ENCODE peak calls at places on chromosomes 1 and 21, in seven cellular contexts. K is AG10803, B is choroid plexus epithelial cell, M is fibroblast of lung, X is cardiac muscle cell, Z is NB4, Y is fibroblast of mammary gland. F is an unnamed sample.

GRCh38 chr1:162530318-162530984 is 31.1 kb upstream of the UAP1 start:
- DNase-seq in K (no peak), B (no peak), Z (no peak), X (no peak), M (no peak), Y (peak), F (no peak)

GRCh38 chr21:27561116-27561515 is 594.2 kb upstream of the ADAMTS5 start:
- DNase-seq in Z (no peak), M (no peak), X (no peak), B (no peak), Y (no peak), K (no peak), F (peak)

GRCh38 chr21:26112979-26113378 is 57.6 kb downstream of the APP start:
- DNase-seq in Z (no peak), Y (no peak), M (no peak), B (no peak), X (no peak), K (no peak), F (no peak)

GRCh38 chr1:26608895-26609294 is 79.3 kb downstream of the RPS6KA1 start:
- DNase-seq in Z (peak), B (peak), K (peak), Y (peak), X (no peak), M (no peak), F (peak)

GRCh38 chr1:75492011-75492410 is 118.9 kb downstream of the SLC44A5 start:
- DNase-seq in X (no peak), Y (no peak), Z (no peak), K (no peak), B (no peak), M (no peak), F (no peak)

GRCh38 chr1:223143760-223144248 is 756 bp upstream of the TLR5 start:
- DNase-seq in Y (no peak), M (peak), X (peak), Z (peak), K (no peak), B (no peak), F (no peak)

GRCh38 chr1:19661721-19662228 is 2.9 kb upstream of the HTR6 start:
- DNase-seq in Z (peak), M (peak), Y (peak), B (peak), X (peak), K (peak), F (peak)

GRCh38 chr21:25859264-25859931 is 124.6 kb downstream of the GABPA start:
- DNase-seq in K (no peak), Y (no peak), Z (no peak), B (no peak), M (no peak), X (no peak), F (no peak)

GRCh38 chr1:42913426-42914091 is 45.1 kb downstream of the SLC2A1 start:
- DNase-seq in Y (peak), X (peak), K (peak), Z (peak), M (peak), B (peak), F (peak)

GRCh38 chr1:69982992-69983391 is 222.4 kb downstream of the LRRC40 start:
- DNase-seq in X (no peak), Y (peak), K (peak), Z (no peak), M (peak), B (peak), F (peak)
- TF ChIP-seq CTCF in X (no peak), Y (no peak), K (no peak), Z (no peak), M (no peak), B (no peak), F (no peak)

GRCh38 chr1:236550961-236551851 is 27.4 kb downstream of the LGALS8 start:
- DNase-seq in Y (no peak), K (no peak), B (no peak), X (no peak), Z (no peak), M (no peak), F (no peak)
- H3K4me3 ChIP-seq in Y (no peak), K (no peak), B (no peak), X (no peak), Z (no peak), M (no peak), F (no peak)

DNA sequence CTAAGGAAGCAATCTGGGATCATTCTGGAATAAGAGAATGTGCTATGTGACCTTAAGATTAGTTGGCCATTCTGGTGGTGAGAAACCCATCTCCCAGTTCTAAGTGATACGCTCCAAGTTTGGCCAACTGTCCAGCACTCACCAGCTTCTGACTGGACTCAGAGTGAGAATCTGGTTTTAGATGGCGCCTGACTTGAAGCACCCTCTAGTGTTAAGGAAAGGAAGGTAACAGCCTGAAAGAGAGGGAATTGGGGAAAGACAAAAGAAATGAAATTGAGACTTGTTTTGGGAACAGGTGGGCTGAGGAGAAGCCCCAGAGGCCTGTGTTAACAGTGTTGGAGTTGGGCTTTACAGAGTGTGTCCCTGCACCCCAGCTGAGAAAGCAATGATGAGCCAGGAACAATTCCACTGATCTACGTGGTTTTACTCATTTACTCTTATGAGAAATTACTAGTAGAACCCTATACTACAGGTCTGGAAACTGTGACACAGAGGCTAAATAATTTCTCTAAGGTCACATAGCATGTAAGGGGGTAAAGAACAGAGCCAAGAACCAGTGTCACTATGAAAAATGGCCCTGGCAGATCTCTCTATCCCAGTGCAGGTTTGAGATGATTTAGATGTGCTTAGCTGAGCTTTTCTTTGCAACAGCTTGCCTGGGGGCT is 9.3 kb upstream of the FCAMR start:
- DNase-seq in X (peak), Y (peak), Z (peak), M (peak), K (peak), B (peak), F (peak)
- TF ChIP-seq CTCF in X (peak), Y (peak), Z (peak), M (peak), K (peak), B (peak), F (peak)

GRCh38 chr1:205714190-205714905 is 34.0 kb upstream of the SLC45A3 start:
- DNase-seq in B (peak), Z (peak), M (peak), Y (peak), X (no peak), K (peak), F (peak)
- H3K4me3 ChIP-seq in B (no peak), Z (no peak), M (no peak), Y (no peak), X (no peak), K (no peak), F (no peak)

GRCh38 chr21:30842990-30843389 is 13.4 kb upstream of the KRTAP7-1 start:
- DNase-seq in Z (no peak), K (no peak), X (no peak), M (no peak), Y (no peak), B (no peak), F (no peak)
- TF ChIP-seq CTCF in Z (no peak), K (no peak), X (no peak), M (no peak), Y (no peak), B (no peak), F (no peak)

DNA sequence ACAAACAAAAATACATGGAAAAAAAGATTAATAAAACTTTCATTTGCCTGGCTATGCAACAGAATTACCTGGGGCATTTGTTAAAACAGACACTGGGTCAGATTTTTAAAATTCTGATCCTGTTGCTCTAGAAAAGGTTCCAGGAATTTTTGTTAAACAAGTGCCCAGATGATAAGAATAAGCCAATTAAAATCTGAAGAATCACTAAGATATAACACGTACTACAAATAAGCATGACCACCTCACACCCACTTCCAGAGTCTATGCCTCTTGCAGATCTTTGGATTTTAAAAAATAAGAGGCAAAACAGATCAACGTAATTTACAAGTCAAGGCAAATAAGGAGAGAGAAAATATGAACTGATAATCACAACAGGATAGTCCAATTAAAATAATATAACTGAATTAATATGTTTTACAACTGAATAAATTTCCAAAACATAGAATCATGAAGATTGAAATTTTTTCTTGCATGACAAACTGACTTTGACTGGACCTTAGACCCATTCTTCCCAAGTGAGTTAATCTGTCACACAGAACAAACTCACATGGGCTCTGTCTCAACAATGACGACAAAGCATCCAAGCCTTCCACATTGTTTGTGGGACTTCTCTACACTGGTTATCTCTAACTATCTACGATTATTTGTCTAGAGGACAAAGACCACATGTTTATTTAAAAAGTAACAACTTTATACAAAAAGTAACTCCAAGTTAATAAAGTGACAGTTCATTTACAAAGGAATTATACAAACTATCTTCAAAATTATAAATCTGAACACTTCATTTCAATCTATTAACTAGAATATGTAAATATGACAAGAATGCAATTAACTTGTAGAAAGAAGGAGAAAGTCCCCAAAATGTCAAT is 56.9 kb downstream of the COP1 start:
- DNase-seq in M (no peak), Z (no peak), B (no peak), X (no peak), Y (no peak), K (no peak), F (no peak)
- H3K4me3 ChIP-seq in M (no peak), Z (no peak), B (no peak), X (no peak), Y (no peak), K (no peak), F (no peak)

DNA sequence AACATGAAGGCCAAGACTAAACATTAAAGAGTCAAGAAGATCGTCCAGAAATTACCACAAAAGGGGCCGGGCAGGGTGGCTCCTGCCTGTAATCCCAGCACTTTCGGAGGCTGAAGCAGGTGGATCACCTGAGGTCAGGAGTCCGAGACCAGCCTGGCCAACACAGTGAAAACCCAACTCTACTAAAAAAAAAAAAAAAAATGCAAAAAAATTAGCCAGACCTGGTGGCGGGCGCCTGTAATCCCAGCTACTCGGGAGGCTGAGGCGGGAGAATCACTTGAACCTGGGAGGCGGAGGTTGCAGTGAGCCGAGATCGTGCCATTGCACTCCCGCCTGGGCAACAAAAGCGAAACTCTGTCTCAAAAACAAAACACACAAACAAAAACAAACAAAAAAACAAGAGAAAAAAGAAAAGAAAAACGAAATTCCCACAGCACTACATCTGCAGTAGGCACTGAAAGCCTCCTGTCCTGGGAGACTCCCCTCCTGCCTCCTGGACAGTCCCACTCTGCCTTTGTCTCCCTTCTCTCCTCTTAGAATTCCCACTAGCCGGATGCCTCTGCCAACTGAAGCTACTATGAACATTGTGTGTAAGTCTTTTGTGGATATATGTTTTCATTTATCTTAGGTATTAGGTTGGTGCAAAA is 17.7 kb upstream of the RIPK4 start:
- DNase-seq in M (no peak), B (no peak), K (no peak), Z (no peak), X (no peak), Y (no peak), F (no peak)
- TF ChIP-seq CTCF in M (no peak), B (no peak), K (no peak), Z (no peak), X (no peak), Y (no peak), F (no peak)

DNA sequence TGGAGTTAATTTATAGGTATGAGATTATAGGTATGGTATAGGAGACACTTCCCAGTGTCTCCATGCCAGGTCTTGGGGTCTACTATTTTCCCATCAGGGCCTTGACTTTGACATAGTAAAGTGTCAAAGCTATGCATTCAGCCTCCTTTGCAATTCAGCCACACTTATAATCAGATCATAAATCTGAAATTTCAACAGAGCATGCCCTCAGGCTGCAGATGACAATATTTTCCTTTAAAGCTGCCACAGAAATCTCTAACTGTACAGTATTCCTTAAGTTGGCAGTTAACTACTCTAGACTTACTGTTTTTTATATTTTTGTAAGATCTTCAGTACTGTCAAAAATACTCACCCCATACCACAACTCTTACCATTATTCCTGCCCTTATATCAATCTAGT is 30.2 kb upstream of the RGS7 start:
- DNase-seq in Z (no peak), B (no peak), Y (no peak), M (no peak), K (no peak), X (no peak), F (no peak)
- H3K4me3 ChIP-seq in Z (no peak), B (no peak), Y (no peak), M (no peak), K (no peak), X (no peak), F (no peak)

GRCh38 chr21:38804617-38805281 is 980 bp upstream of the ETS2 start:
- DNase-seq in Z (peak), K (peak), Y (peak), X (peak), B (peak), M (peak), F (peak)
- TF ChIP-seq CTCF in Z (peak), K (peak), Y (peak), X (peak), B (peak), M (peak), F (peak)

DNA sequence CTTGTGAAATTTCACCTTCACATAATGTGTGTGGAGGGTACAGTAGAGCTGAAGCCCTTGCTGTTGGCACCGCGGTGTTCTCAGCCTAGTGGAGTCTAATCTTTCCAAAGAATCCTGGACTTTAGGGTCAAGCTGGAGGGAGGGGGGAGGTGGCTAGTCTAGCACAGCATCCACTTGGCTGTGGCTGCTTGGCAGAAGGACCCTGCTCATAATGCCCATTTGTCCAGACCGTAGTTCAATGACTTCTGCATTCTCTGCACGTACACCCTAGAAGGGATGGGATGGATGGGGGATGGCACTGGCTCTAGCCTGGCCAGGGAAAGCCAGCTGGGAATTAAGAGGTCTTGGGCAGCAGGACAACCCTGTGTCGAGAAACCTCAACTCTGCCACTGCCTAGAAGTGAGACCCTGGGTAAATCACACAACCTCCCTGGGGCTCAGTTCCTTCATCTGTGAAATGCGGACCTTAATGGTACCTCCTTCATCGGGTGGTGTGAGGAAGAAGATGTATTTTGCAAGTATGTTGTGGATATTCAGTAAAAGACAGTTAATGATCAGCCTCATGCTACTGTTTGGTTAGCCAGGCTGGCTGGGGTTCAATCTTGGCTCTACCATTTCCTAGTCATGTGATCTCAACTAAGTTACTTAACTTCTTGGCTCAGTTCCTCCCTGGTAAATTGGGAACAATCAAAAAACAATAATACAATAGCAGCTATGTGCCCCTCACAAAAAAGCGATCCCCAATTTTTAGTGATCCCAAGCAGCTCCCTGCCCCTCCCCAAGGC is 27.2 kb upstream of the CLIC4 start:
- DNase-seq in M (no peak), K (no peak), Z (no peak), Y (no peak), X (no peak), B (no peak), F (no peak)
- H3K4me3 ChIP-seq in M (no peak), K (no peak), Z (no peak), Y (no peak), X (no peak), B (no peak), F (no peak)

F was measured in fibroblast of villous mesenchyme.